ENCODE peak calls at places on chromosomes 2 and 18, in six cellular contexts. P is PC-3, T is AG04450, D is fibroblast of lung, A is breast epithelium, Y is glutamatergic neuron. G is an unnamed sample.

GRCh38 chr2:106054336-106054735 is 139.8 kb downstream of the UXS1 start:
- DNase-seq in P (no peak), T (no peak), D (no peak), A (no peak), Y (no peak), G (no peak)

GRCh38 chr2:29921560-29921915 is at the start of gene ALK:
- DNase-seq in P (peak; percentile 93), T (peak; percentile 30), D (peak; percentile 43), A (peak; percentile 78), Y (peak; percentile 96), G (peak; percentile 50)

GRCh38 chr2:203330434-203330833 is 2.2 kb downstream of the ABI2 start:
- DNase-seq in P (peak; percentile 19), T (no peak), D (peak; percentile 63), A (no peak), Y (no peak), G (no peak)

GRCh38 chr2:100142393-100142792 is at the start of gene AFF3:
- DNase-seq in P (no peak), T (no peak), D (no peak), A (no peak), Y (no peak), G (no peak)

GRCh38 chr18:11676867-11677266 is 12.2 kb upstream of the GNAL start:
- DNase-seq in P (no peak), T (no peak), D (no peak), A (no peak), Y (no peak), G (no peak)

GRCh38 chr18:12604445-12605007 is 53.4 kb downstream of the SPIRE1 start:
- DNase-seq in P (no peak), T (no peak), D (no peak), A (no peak), Y (no peak), G (no peak)

GRCh38 chr2:173500953-173501352 is 146.3 kb downstream of the CDCA7 start:
- DNase-seq in P (no peak), T (no peak), D (no peak), A (no peak), Y (no peak), G (no peak)

GRCh38 chr2:135825131-135825854 is 11.7 kb downstream of the LCT start:
- DNase-seq in P (no peak), T (no peak), D (no peak), A (no peak), Y (no peak), G (no peak)

GRCh38 chr2:36459725-36460137 is 104.2 kb downstream of the CRIM1 start:
- DNase-seq in P (peak; percentile 81), T (no peak), D (peak; percentile 74), A (no peak), Y (no peak), G (no peak)

GRCh38 chr18:49098386-49098785 is 147.6 kb upstream of the SMAD7 start:
- DNase-seq in P (no peak), T (no peak), D (no peak), A (no peak), Y (no peak), G (no peak)

GRCh38 chr2:127422631-127423475 is 4.6 kb downstream of the PROC start:
- DNase-seq in P (no peak), T (no peak), D (no peak), A (no peak), Y (peak; percentile 53), G (no peak)

GRCh38 chr2:83143946-83144345 is 1315.1 kb downstream of the SUCLG1 start:
- DNase-seq in P (no peak), T (no peak), D (no peak), A (no peak), Y (no peak), G (no peak)

GRCh38 chr2:173459363-173459762 is 104.7 kb downstream of the CDCA7 start:
- DNase-seq in P (no peak), T (no peak), D (no peak), A (no peak), Y (no peak), G (no peak)

GRCh38 chr2:174605687-174606086 is 8.1 kb upstream of the WIPF1 start:
- DNase-seq in P (peak; percentile 33), T (no peak), D (peak; percentile 64), A (no peak), Y (no peak), G (no peak)

GRCh38 chr2:95349568-95350319 is 52.6 kb downstream of the KCNIP3 start:
- DNase-seq in P (no peak), T (no peak), D (no peak), A (peak; percentile 33), Y (no peak), G (no peak)

GRCh38 chr2:102100371-102101096 is 42.0 kb upstream of the IL1R1 start:
- DNase-seq in P (peak; percentile 78), T (no peak), D (peak; percentile 48), A (no peak), Y (no peak), G (no peak)

GRCh38 chr18:79924814-79925655 is 26.4 kb downstream of the SLC66A2 start:
- DNase-seq in P (no peak), T (no peak), D (no peak), A (peak; percentile 25), Y (no peak), G (no peak)

GRCh38 chr2:3361518-3362438 is 15.8 kb downstream of the EIPR1 start:
- DNase-seq in P (no peak), T (no peak), D (no peak), A (no peak), Y (no peak), G (no peak)

GRCh38 chr2:149164296-149164695 is 125.8 kb downstream of the LYPD6B start:
- DNase-seq in P (peak; percentile 39), T (no peak), D (no peak), A (no peak), Y (no peak), G (no peak)

GRCh38 chr2:88283886-88284511 is 113.9 kb downstream of the THNSL2 start:
- DNase-seq in P (no peak), T (no peak), D (no peak), A (no peak), Y (no peak), G (no peak)

GRCh38 chr2:223635080-223635479 is 32.9 kb upstream of the SCG2 start:
- DNase-seq in P (no peak), T (no peak), D (peak; percentile 12), A (no peak), Y (no peak), G (no peak)

GRCh38 chr2:223633656-223634055 is 31.5 kb upstream of the SCG2 start:
- DNase-seq in P (no peak), T (no peak), D (no peak), A (no peak), Y (peak; percentile 35), G (no peak)

DNA sequence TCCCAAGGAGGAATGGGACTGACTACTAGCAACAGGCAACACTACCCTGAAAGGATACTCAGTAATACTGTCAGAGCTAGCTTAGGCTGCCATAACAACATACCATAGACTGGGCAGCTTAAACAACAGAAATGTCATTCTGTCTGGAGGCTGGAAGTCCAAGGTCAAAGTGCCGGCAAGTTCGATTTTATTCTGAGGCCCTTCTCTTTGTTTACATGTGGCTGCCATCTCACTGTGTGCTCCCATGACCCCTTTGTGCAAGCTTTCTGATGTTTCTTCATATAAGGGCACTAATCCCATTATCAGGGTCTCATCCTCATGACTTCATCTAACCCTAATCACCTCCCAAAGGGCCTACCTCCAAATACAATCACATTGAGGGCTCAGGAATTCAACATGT is 30.7 kb upstream of the SCG2 start:
- DNase-seq in P (no peak), T (no peak), D (no peak), A (no peak), Y (no peak), G (no peak)
- TF ChIP-seq CTCF in P (no peak), T (no peak), D (no peak), A (no peak), Y (no peak), G (no peak)

DNA sequence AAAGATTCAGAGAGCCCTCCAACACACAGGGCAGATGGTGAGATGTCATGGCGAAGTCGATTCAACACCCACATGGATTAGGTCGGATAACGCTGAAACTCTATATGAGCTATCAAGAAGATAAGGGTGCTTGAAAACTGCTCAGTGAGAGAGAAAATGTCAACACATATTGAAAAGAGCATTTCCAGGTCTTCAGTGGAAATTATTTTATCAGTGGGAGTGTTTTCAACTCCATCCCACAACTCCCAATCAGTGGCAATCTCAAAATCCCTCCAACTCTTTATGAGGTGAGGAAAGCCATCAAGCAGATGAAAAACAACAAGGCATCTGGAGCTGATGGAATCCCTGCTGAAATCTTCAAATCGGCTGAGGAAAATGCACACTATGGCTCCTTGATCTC is 104.5 kb upstream of the KLHL14 start:
- DNase-seq in P (no peak), T (no peak), D (no peak), A (no peak), Y (no peak), G (no peak)
- TF ChIP-seq CTCF in P (no peak), T (no peak), D (no peak), A (no peak), Y (no peak), G (no peak)

DNA sequence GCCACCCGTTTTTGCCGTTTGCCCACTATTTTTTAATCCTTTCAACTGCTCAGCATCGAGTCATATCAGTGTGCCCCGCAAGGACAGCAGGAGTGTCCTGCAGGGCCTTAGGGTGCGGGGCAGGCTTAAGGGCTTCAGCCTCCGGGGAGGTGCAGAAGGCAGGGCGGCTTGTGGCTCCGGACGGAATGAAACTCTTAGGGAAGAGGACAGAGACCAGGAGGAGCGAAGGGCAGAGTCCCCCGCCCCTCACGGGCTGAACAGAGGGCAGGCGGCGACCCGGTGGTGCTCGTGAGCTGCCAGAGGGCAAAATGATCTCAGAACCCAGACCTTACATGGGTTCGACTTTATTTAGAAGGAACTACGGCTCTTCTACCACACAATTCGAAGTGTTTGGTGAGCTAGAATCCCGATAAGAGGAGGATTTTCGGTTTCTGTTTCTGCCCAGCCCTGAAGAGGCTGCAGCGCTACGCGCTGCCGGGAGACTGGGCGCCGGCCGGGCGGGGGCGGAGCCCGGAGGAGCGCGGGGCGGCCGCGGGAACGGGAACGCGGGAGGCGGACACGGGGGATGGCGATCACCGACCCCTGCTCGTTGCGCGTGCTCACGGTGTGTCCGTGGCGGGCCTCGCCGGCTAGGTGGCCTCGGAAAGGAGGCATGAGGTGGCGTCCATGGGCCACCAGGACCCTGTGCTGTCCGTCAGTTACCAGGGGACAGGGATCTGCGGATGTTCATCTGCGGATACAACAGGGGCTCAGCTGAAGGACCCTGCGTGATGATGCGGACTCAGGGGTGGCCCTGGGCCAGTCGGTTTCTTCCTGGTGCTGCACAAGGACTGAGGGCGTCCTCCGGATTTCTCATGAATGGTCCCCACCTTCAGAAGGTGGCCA is 4.3 kb upstream of the SP100 start:
- DNase-seq in P (peak; percentile 56), T (no peak), D (peak; percentile 72), A (peak; percentile 56), Y (peak; percentile 59), G (no peak)
- TF ChIP-seq CTCF in P (no peak), T (no peak), D (no peak), A (no peak), Y (no peak), G (no peak)

GRCh38 chr2:151730242-151730975 is 3.9 kb downstream of the NEB start:
- DNase-seq in P (no peak), T (no peak), D (peak; percentile 72), A (no peak), Y (no peak), G (no peak)

GRCh38 chr2:151729837-151730236 is 4.4 kb downstream of the NEB start:
- DNase-seq in P (no peak), T (no peak), D (no peak), A (no peak), Y (no peak), G (no peak)

GRCh38 chr2:151727593-151728552 is 6.4 kb downstream of the NEB start:
- DNase-seq in P (no peak), T (no peak), D (no peak), A (no peak), Y (no peak), G (no peak)

GRCh38 chr2:151729416-151729811 is 4.9 kb downstream of the NEB start:
- DNase-seq in P (no peak), T (no peak), D (no peak), A (no peak), Y (no peak), G (no peak)

GRCh38 chr2:151728736-151729415 is 5.4 kb downstream of the NEB start:
- DNase-seq in P (no peak), T (no peak), D (no peak), A (no peak), Y (no peak), G (no peak)
- TF ChIP-seq CTCF in P (peak; percentile 22), T (no peak), D (no peak), A (no peak), Y (no peak), G (no peak)

G was measured in AG09319.